ENCODE peak calls at places on chromosomes 6 and 20, in five cellular contexts. One of them, this sample, is unnamed.

GRCh38 chr6:11911535-11911934 is 100.6 kb upstream of the HIVEP1 start:
- DNase-seq in AG08395: peak
- DNase-seq in SW 1271: no peak
- DNase-seq in NCI-H1436: no peak
- DNase-seq in GM12865: no peak
- DNase-seq in this sample: no peak

GRCh38 chr20:20360464-20360863 is 7.4 kb upstream of the INSM1 start:
- DNase-seq in AG08395: peak
- DNase-seq in SW 1271: peak
- DNase-seq in NCI-H1436: peak
- DNase-seq in GM12865: peak
- DNase-seq in this sample: no peak

GRCh38 chr20:49039854-49040253 is 6.3 kb upstream of the CSE1L start:
- DNase-seq in AG08395: no peak
- DNase-seq in SW 1271: no peak
- DNase-seq in NCI-H1436: no peak
- DNase-seq in GM12865: no peak
- DNase-seq in this sample: no peak

GRCh38 chr6:3331948-3332347 is 73.2 kb downstream of the PSMG4 start:
- DNase-seq in AG08395: no peak
- DNase-seq in SW 1271: no peak
- DNase-seq in NCI-H1436: no peak
- DNase-seq in GM12865: no peak
- DNase-seq in this sample: no peak

GRCh38 chr6:42459888-42460287 is 8.2 kb upstream of the TRERF1 start:
- DNase-seq in AG08395: no peak
- DNase-seq in SW 1271: no peak
- DNase-seq in NCI-H1436: no peak
- DNase-seq in GM12865: no peak
- DNase-seq in this sample: no peak

GRCh38 chr6:116011520-116011919 is 49.2 kb downstream of the FRK start:
- DNase-seq in AG08395: no peak
- DNase-seq in SW 1271: no peak
- DNase-seq in NCI-H1436: no peak
- DNase-seq in GM12865: peak
- DNase-seq in this sample: no peak

GRCh38 chr20:38198238-38198861 is 33.3 kb upstream of the TGM2 start:
- DNase-seq in AG08395: peak
- DNase-seq in SW 1271: no peak
- DNase-seq in NCI-H1436: no peak
- DNase-seq in GM12865: no peak
- DNase-seq in this sample: no peak

GRCh38 chr20:23551786-23552185 is 16.5 kb downstream of the CST9L start:
- DNase-seq in AG08395: no peak
- DNase-seq in SW 1271: no peak
- DNase-seq in NCI-H1436: no peak
- DNase-seq in GM12865: no peak
- DNase-seq in this sample: no peak